ENCODE peak calls at places on chromosome 2, in ten cellular contexts. One of them, this sample, is unnamed.

GRCh38 chr2:187403568-187404260 is 44.3 kb downstream of the CALCRL start:
- DNase-seq in spleen: no peak
- DNase-seq in GM04504: no peak
- DNase-seq in stimulated activated CD8-positive, alpha-beta memory T cell treated with anti-CD3 and anti-CD28 coated beads, Interleukin-4, amount 100 ng/mL, for 1 hour: no peak
- DNase-seq in HEK293T: no peak
- DNase-seq in prostate gland: no peak
- DNase-seq in kidney: no peak
- DNase-seq in RWPE1: no peak
- DNase-seq in activated T-helper 1 cell treated with anti-CD3 and anti-CD28 coated beads, Interleukin-12 subunit alpha, Interleukin-12 subunit beta, Interleukin-2, Interleukin-4 antibody, amounts not matched to agents 30 ng/mL and 10 ng/mL and 1 ng/mL, durations not matched to agents 14 hours and 24 hours and 36 hours: no peak
- DNase-seq in CD4-positive, alpha-beta memory T cell: no peak
- DNase-seq in this sample: no peak

GRCh38 chr2:85584857-85585780 is 888 bp downstream of the VAMP5 start:
- DNase-seq in spleen: no peak
- DNase-seq in GM04504: peak
- DNase-seq in stimulated activated CD8-positive, alpha-beta memory T cell treated with anti-CD3 and anti-CD28 coated beads, Interleukin-4, amount 100 ng/mL, for 1 hour: no peak
- DNase-seq in HEK293T: no peak
- DNase-seq in prostate gland: peak
- DNase-seq in kidney: no peak
- DNase-seq in RWPE1: peak
- DNase-seq in activated T-helper 1 cell treated with anti-CD3 and anti-CD28 coated beads, Interleukin-12 subunit alpha, Interleukin-12 subunit beta, Interleukin-2, Interleukin-4 antibody, amounts not matched to agents 30 ng/mL and 10 ng/mL and 1 ng/mL, durations not matched to agents 14 hours and 24 hours and 36 hours: no peak
- DNase-seq in CD4-positive, alpha-beta memory T cell: peak
- DNase-seq in this sample: no peak

GRCh38 chr2:121648611-121649401 is 456 bp downstream of the CLASP1 start:
- DNase-seq in spleen: peak
- DNase-seq in GM04504: peak
- DNase-seq in stimulated activated CD8-positive, alpha-beta memory T cell treated with anti-CD3 and anti-CD28 coated beads, Interleukin-4, amount 100 ng/mL, for 1 hour: peak
- DNase-seq in HEK293T: peak
- DNase-seq in prostate gland: peak
- DNase-seq in kidney: no peak
- DNase-seq in RWPE1: peak
- DNase-seq in activated T-helper 1 cell treated with anti-CD3 and anti-CD28 coated beads, Interleukin-12 subunit alpha, Interleukin-12 subunit beta, Interleukin-2, Interleukin-4 antibody, amounts not matched to agents 30 ng/mL and 10 ng/mL and 1 ng/mL, durations not matched to agents 14 hours and 24 hours and 36 hours: peak
- DNase-seq in CD4-positive, alpha-beta memory T cell: peak
- DNase-seq in this sample: peak

GRCh38 chr2:235613671-235614070 is 119.8 kb downstream of the AGAP1 start:
- DNase-seq in spleen: no peak
- DNase-seq in GM04504: no peak
- DNase-seq in stimulated activated CD8-positive, alpha-beta memory T cell treated with anti-CD3 and anti-CD28 coated beads, Interleukin-4, amount 100 ng/mL, for 1 hour: no peak
- DNase-seq in HEK293T: no peak
- DNase-seq in prostate gland: no peak
- DNase-seq in kidney: no peak
- DNase-seq in RWPE1: no peak
- DNase-seq in activated T-helper 1 cell treated with anti-CD3 and anti-CD28 coated beads, Interleukin-12 subunit alpha, Interleukin-12 subunit beta, Interleukin-2, Interleukin-4 antibody, amounts not matched to agents 30 ng/mL and 10 ng/mL and 1 ng/mL, durations not matched to agents 14 hours and 24 hours and 36 hours: no peak
- DNase-seq in CD4-positive, alpha-beta memory T cell: no peak
- DNase-seq in this sample: no peak

GRCh38 chr2:15982285-15982967 is 42.1 kb downstream of the MYCN start:
- DNase-seq in spleen: no peak
- DNase-seq in GM04504: no peak
- DNase-seq in stimulated activated CD8-positive, alpha-beta memory T cell treated with anti-CD3 and anti-CD28 coated beads, Interleukin-4, amount 100 ng/mL, for 1 hour: no peak
- DNase-seq in HEK293T: no peak
- DNase-seq in prostate gland: no peak
- DNase-seq in kidney: no peak
- DNase-seq in RWPE1: no peak
- DNase-seq in activated T-helper 1 cell treated with anti-CD3 and anti-CD28 coated beads, Interleukin-12 subunit alpha, Interleukin-12 subunit beta, Interleukin-2, Interleukin-4 antibody, amounts not matched to agents 30 ng/mL and 10 ng/mL and 1 ng/mL, durations not matched to agents 14 hours and 24 hours and 36 hours: no peak
- DNase-seq in CD4-positive, alpha-beta memory T cell: no peak
- DNase-seq in this sample: no peak

GRCh38 chr2:148338544-148338943 is 306.0 kb upstream of the EPC2 start:
- DNase-seq in spleen: no peak
- DNase-seq in GM04504: peak
- DNase-seq in stimulated activated CD8-positive, alpha-beta memory T cell treated with anti-CD3 and anti-CD28 coated beads, Interleukin-4, amount 100 ng/mL, for 1 hour: no peak
- DNase-seq in HEK293T: no peak
- DNase-seq in prostate gland: no peak
- DNase-seq in kidney: no peak
- DNase-seq in RWPE1: peak
- DNase-seq in activated T-helper 1 cell treated with anti-CD3 and anti-CD28 coated beads, Interleukin-12 subunit alpha, Interleukin-12 subunit beta, Interleukin-2, Interleukin-4 antibody, amounts not matched to agents 30 ng/mL and 10 ng/mL and 1 ng/mL, durations not matched to agents 14 hours and 24 hours and 36 hours: no peak
- DNase-seq in CD4-positive, alpha-beta memory T cell: no peak
- DNase-seq in this sample: no peak

GRCh38 chr2:234991793-234992192 is 40.0 kb downstream of the SH3BP4 start:
- DNase-seq in spleen: no peak
- DNase-seq in GM04504: no peak
- DNase-seq in stimulated activated CD8-positive, alpha-beta memory T cell treated with anti-CD3 and anti-CD28 coated beads, Interleukin-4, amount 100 ng/mL, for 1 hour: no peak
- DNase-seq in HEK293T: no peak
- DNase-seq in prostate gland: no peak
- DNase-seq in kidney: peak
- DNase-seq in RWPE1: no peak
- DNase-seq in activated T-helper 1 cell treated with anti-CD3 and anti-CD28 coated beads, Interleukin-12 subunit alpha, Interleukin-12 subunit beta, Interleukin-2, Interleukin-4 antibody, amounts not matched to agents 30 ng/mL and 10 ng/mL and 1 ng/mL, durations not matched to agents 14 hours and 24 hours and 36 hours: no peak
- DNase-seq in CD4-positive, alpha-beta memory T cell: no peak
- DNase-seq in this sample: no peak

GRCh38 chr2:101630224-101630949 is 67.1 kb upstream of the MAP4K4 start:
- DNase-seq in spleen: no peak
- DNase-seq in GM04504: no peak
- DNase-seq in stimulated activated CD8-positive, alpha-beta memory T cell treated with anti-CD3 and anti-CD28 coated beads, Interleukin-4, amount 100 ng/mL, for 1 hour: no peak
- DNase-seq in HEK293T: no peak
- DNase-seq in prostate gland: peak
- DNase-seq in kidney: no peak
- DNase-seq in RWPE1: peak
- DNase-seq in activated T-helper 1 cell treated with anti-CD3 and anti-CD28 coated beads, Interleukin-12 subunit alpha, Interleukin-12 subunit beta, Interleukin-2, Interleukin-4 antibody, amounts not matched to agents 30 ng/mL and 10 ng/mL and 1 ng/mL, durations not matched to agents 14 hours and 24 hours and 36 hours: no peak
- DNase-seq in CD4-positive, alpha-beta memory T cell: no peak
- DNase-seq in this sample: peak

GRCh38 chr2:105391058-105391627 is 7.7 kb downstream of the FHL2 start:
- DNase-seq in spleen: no peak
- DNase-seq in GM04504: no peak
- DNase-seq in stimulated activated CD8-positive, alpha-beta memory T cell treated with anti-CD3 and anti-CD28 coated beads, Interleukin-4, amount 100 ng/mL, for 1 hour: no peak
- DNase-seq in HEK293T: no peak
- DNase-seq in prostate gland: no peak
- DNase-seq in kidney: no peak
- DNase-seq in RWPE1: peak
- DNase-seq in activated T-helper 1 cell treated with anti-CD3 and anti-CD28 coated beads, Interleukin-12 subunit alpha, Interleukin-12 subunit beta, Interleukin-2, Interleukin-4 antibody, amounts not matched to agents 30 ng/mL and 10 ng/mL and 1 ng/mL, durations not matched to agents 14 hours and 24 hours and 36 hours: no peak
- DNase-seq in CD4-positive, alpha-beta memory T cell: no peak
- DNase-seq in this sample: no peak

GRCh38 chr2:191150451-191151314 is at the start of gene STAT4:
- DNase-seq in spleen: peak
- DNase-seq in GM04504: no peak
- DNase-seq in stimulated activated CD8-positive, alpha-beta memory T cell treated with anti-CD3 and anti-CD28 coated beads, Interleukin-4, amount 100 ng/mL, for 1 hour: peak
- DNase-seq in HEK293T: peak
- DNase-seq in prostate gland: peak
- DNase-seq in kidney: peak
- DNase-seq in RWPE1: no peak
- DNase-seq in activated T-helper 1 cell treated with anti-CD3 and anti-CD28 coated beads, Interleukin-12 subunit alpha, Interleukin-12 subunit beta, Interleukin-2, Interleukin-4 antibody, amounts not matched to agents 30 ng/mL and 10 ng/mL and 1 ng/mL, durations not matched to agents 14 hours and 24 hours and 36 hours: peak
- DNase-seq in CD4-positive, alpha-beta memory T cell: peak
- DNase-seq in this sample: peak

GRCh38 chr2:111633643-111634042 is 250.3 kb downstream of the ANAPC1 start:
- DNase-seq in spleen: no peak
- DNase-seq in GM04504: no peak
- DNase-seq in stimulated activated CD8-positive, alpha-beta memory T cell treated with anti-CD3 and anti-CD28 coated beads, Interleukin-4, amount 100 ng/mL, for 1 hour: no peak
- DNase-seq in HEK293T: no peak
- DNase-seq in prostate gland: no peak
- DNase-seq in kidney: no peak
- DNase-seq in RWPE1: no peak
- DNase-seq in activated T-helper 1 cell treated with anti-CD3 and anti-CD28 coated beads, Interleukin-12 subunit alpha, Interleukin-12 subunit beta, Interleukin-2, Interleukin-4 antibody, amounts not matched to agents 30 ng/mL and 10 ng/mL and 1 ng/mL, durations not matched to agents 14 hours and 24 hours and 36 hours: no peak
- DNase-seq in CD4-positive, alpha-beta memory T cell: no peak
- DNase-seq in this sample: no peak

GRCh38 chr2:119922699-119923098 is 90.2 kb upstream of the EPB41L5 start:
- DNase-seq in spleen: no peak
- DNase-seq in GM04504: no peak
- DNase-seq in stimulated activated CD8-positive, alpha-beta memory T cell treated with anti-CD3 and anti-CD28 coated beads, Interleukin-4, amount 100 ng/mL, for 1 hour: no peak
- DNase-seq in HEK293T: no peak
- DNase-seq in prostate gland: no peak
- DNase-seq in kidney: no peak
- DNase-seq in RWPE1: no peak
- DNase-seq in activated T-helper 1 cell treated with anti-CD3 and anti-CD28 coated beads, Interleukin-12 subunit alpha, Interleukin-12 subunit beta, Interleukin-2, Interleukin-4 antibody, amounts not matched to agents 30 ng/mL and 10 ng/mL and 1 ng/mL, durations not matched to agents 14 hours and 24 hours and 36 hours: no peak
- DNase-seq in CD4-positive, alpha-beta memory T cell: no peak
- DNase-seq in this sample: no peak

GRCh38 chr2:200525551-200525881 is 491 bp upstream of the SGO2 start:
- DNase-seq in spleen: no peak
- DNase-seq in GM04504: no peak
- DNase-seq in stimulated activated CD8-positive, alpha-beta memory T cell treated with anti-CD3 and anti-CD28 coated beads, Interleukin-4, amount 100 ng/mL, for 1 hour: no peak
- DNase-seq in HEK293T: no peak
- DNase-seq in prostate gland: no peak
- DNase-seq in kidney: no peak
- DNase-seq in RWPE1: no peak
- DNase-seq in activated T-helper 1 cell treated with anti-CD3 and anti-CD28 coated beads, Interleukin-12 subunit alpha, Interleukin-12 subunit beta, Interleukin-2, Interleukin-4 antibody, amounts not matched to agents 30 ng/mL and 10 ng/mL and 1 ng/mL, durations not matched to agents 14 hours and 24 hours and 36 hours: no peak
- DNase-seq in CD4-positive, alpha-beta memory T cell: no peak
- DNase-seq in this sample: no peak

GRCh38 chr2:24973812-24974211 is 2.1 kb upstream of the DNAJC27 start:
- DNase-seq in spleen: no peak
- DNase-seq in GM04504: no peak
- DNase-seq in stimulated activated CD8-positive, alpha-beta memory T cell treated with anti-CD3 and anti-CD28 coated beads, Interleukin-4, amount 100 ng/mL, for 1 hour: no peak
- DNase-seq in HEK293T: no peak
- DNase-seq in prostate gland: no peak
- DNase-seq in kidney: no peak
- DNase-seq in RWPE1: no peak
- DNase-seq in activated T-helper 1 cell treated with anti-CD3 and anti-CD28 coated beads, Interleukin-12 subunit alpha, Interleukin-12 subunit beta, Interleukin-2, Interleukin-4 antibody, amounts not matched to agents 30 ng/mL and 10 ng/mL and 1 ng/mL, durations not matched to agents 14 hours and 24 hours and 36 hours: no peak
- DNase-seq in CD4-positive, alpha-beta memory T cell: no peak
- DNase-seq in this sample: no peak

GRCh38 chr2:124027182-124027581 is 2.1 kb downstream of the CNTNAP5 start:
- DNase-seq in spleen: no peak
- DNase-seq in GM04504: peak
- DNase-seq in stimulated activated CD8-positive, alpha-beta memory T cell treated with anti-CD3 and anti-CD28 coated beads, Interleukin-4, amount 100 ng/mL, for 1 hour: no peak
- DNase-seq in HEK293T: peak
- DNase-seq in prostate gland: peak
- DNase-seq in kidney: no peak
- DNase-seq in RWPE1: peak
- DNase-seq in activated T-helper 1 cell treated with anti-CD3 and anti-CD28 coated beads, Interleukin-12 subunit alpha, Interleukin-12 subunit beta, Interleukin-2, Interleukin-4 antibody, amounts not matched to agents 30 ng/mL and 10 ng/mL and 1 ng/mL, durations not matched to agents 14 hours and 24 hours and 36 hours: no peak
- DNase-seq in CD4-positive, alpha-beta memory T cell: no peak
- DNase-seq in this sample: no peak

GRCh38 chr2:62732262-62732777 is 26.8 kb downstream of the EHBP1 start:
- DNase-seq in spleen: no peak
- DNase-seq in GM04504: no peak
- DNase-seq in stimulated activated CD8-positive, alpha-beta memory T cell treated with anti-CD3 and anti-CD28 coated beads, Interleukin-4, amount 100 ng/mL, for 1 hour: no peak
- DNase-seq in HEK293T: no peak
- DNase-seq in prostate gland: no peak
- DNase-seq in kidney: no peak
- DNase-seq in RWPE1: no peak
- DNase-seq in activated T-helper 1 cell treated with anti-CD3 and anti-CD28 coated beads, Interleukin-12 subunit alpha, Interleukin-12 subunit beta, Interleukin-2, Interleukin-4 antibody, amounts not matched to agents 30 ng/mL and 10 ng/mL and 1 ng/mL, durations not matched to agents 14 hours and 24 hours and 36 hours: no peak
- DNase-seq in CD4-positive, alpha-beta memory T cell: no peak
- DNase-seq in this sample: no peak

GRCh38 chr2:131145040-131145439 is 39.9 kb downstream of the PLEKHB2 start:
- DNase-seq in spleen: no peak
- DNase-seq in GM04504: no peak
- DNase-seq in stimulated activated CD8-positive, alpha-beta memory T cell treated with anti-CD3 and anti-CD28 coated beads, Interleukin-4, amount 100 ng/mL, for 1 hour: no peak
- DNase-seq in HEK293T: no peak
- DNase-seq in prostate gland: no peak
- DNase-seq in kidney: no peak
- DNase-seq in RWPE1: no peak
- DNase-seq in activated T-helper 1 cell treated with anti-CD3 and anti-CD28 coated beads, Interleukin-12 subunit alpha, Interleukin-12 subunit beta, Interleukin-2, Interleukin-4 antibody, amounts not matched to agents 30 ng/mL and 10 ng/mL and 1 ng/mL, durations not matched to agents 14 hours and 24 hours and 36 hours: no peak
- DNase-seq in CD4-positive, alpha-beta memory T cell: no peak
- DNase-seq in this sample: no peak

GRCh38 chr2:1649871-1650473 is 94.3 kb downstream of the PXDN start:
- DNase-seq in spleen: peak
- DNase-seq in GM04504: no peak
- DNase-seq in stimulated activated CD8-positive, alpha-beta memory T cell treated with anti-CD3 and anti-CD28 coated beads, Interleukin-4, amount 100 ng/mL, for 1 hour: no peak
- DNase-seq in HEK293T: no peak
- DNase-seq in prostate gland: no peak
- DNase-seq in kidney: no peak
- DNase-seq in RWPE1: no peak
- DNase-seq in activated T-helper 1 cell treated with anti-CD3 and anti-CD28 coated beads, Interleukin-12 subunit alpha, Interleukin-12 subunit beta, Interleukin-2, Interleukin-4 antibody, amounts not matched to agents 30 ng/mL and 10 ng/mL and 1 ng/mL, durations not matched to agents 14 hours and 24 hours and 36 hours: no peak
- DNase-seq in CD4-positive, alpha-beta memory T cell: no peak
- DNase-seq in this sample: no peak

GRCh38 chr2:121502246-121502645 is 28.4 kb upstream of the RNU4ATAC start:
- DNase-seq in spleen: no peak
- DNase-seq in GM04504: no peak
- DNase-seq in stimulated activated CD8-positive, alpha-beta memory T cell treated with anti-CD3 and anti-CD28 coated beads, Interleukin-4, amount 100 ng/mL, for 1 hour: no peak
- DNase-seq in HEK293T: no peak
- DNase-seq in prostate gland: no peak
- DNase-seq in kidney: no peak
- DNase-seq in RWPE1: peak
- DNase-seq in activated T-helper 1 cell treated with anti-CD3 and anti-CD28 coated beads, Interleukin-12 subunit alpha, Interleukin-12 subunit beta, Interleukin-2, Interleukin-4 antibody, amounts not matched to agents 30 ng/mL and 10 ng/mL and 1 ng/mL, durations not matched to agents 14 hours and 24 hours and 36 hours: no peak
- DNase-seq in CD4-positive, alpha-beta memory T cell: no peak
- DNase-seq in this sample: no peak

GRCh38 chr2:225318440-225318839 is 81.1 kb upstream of the NYAP2 start:
- DNase-seq in spleen: no peak
- DNase-seq in GM04504: no peak
- DNase-seq in stimulated activated CD8-positive, alpha-beta memory T cell treated with anti-CD3 and anti-CD28 coated beads, Interleukin-4, amount 100 ng/mL, for 1 hour: no peak
- DNase-seq in HEK293T: no peak
- DNase-seq in prostate gland: no peak
- DNase-seq in kidney: no peak
- DNase-seq in RWPE1: no peak
- DNase-seq in activated T-helper 1 cell treated with anti-CD3 and anti-CD28 coated beads, Interleukin-12 subunit alpha, Interleukin-12 subunit beta, Interleukin-2, Interleukin-4 antibody, amounts not matched to agents 30 ng/mL and 10 ng/mL and 1 ng/mL, durations not matched to agents 14 hours and 24 hours and 36 hours: no peak
- DNase-seq in CD4-positive, alpha-beta memory T cell: no peak
- DNase-seq in this sample: no peak

GRCh38 chr2:228016402-228016801 is 145.0 kb downstream of the DAW1 start:
- DNase-seq in spleen: no peak
- DNase-seq in GM04504: no peak
- DNase-seq in stimulated activated CD8-positive, alpha-beta memory T cell treated with anti-CD3 and anti-CD28 coated beads, Interleukin-4, amount 100 ng/mL, for 1 hour: no peak
- DNase-seq in HEK293T: no peak
- DNase-seq in prostate gland: no peak
- DNase-seq in kidney: no peak
- DNase-seq in RWPE1: no peak
- DNase-seq in activated T-helper 1 cell treated with anti-CD3 and anti-CD28 coated beads, Interleukin-12 subunit alpha, Interleukin-12 subunit beta, Interleukin-2, Interleukin-4 antibody, amounts not matched to agents 30 ng/mL and 10 ng/mL and 1 ng/mL, durations not matched to agents 14 hours and 24 hours and 36 hours: no peak
- DNase-seq in CD4-positive, alpha-beta memory T cell: no peak
- DNase-seq in this sample: no peak

This sample was measured in lung.